ENCODE peak calls at places on chromosome 9, in six cellular contexts. I is A549, T is H9, J is PC-9, Q is IMR-90, D is neural progenitor cell. U is an unnamed sample.

GRCh38 chr9:4640027-4640426 is 22.1 kb upstream of the PLPP6 start:
- DNase-seq in J (no peak), T (no peak), I (peak), Q (no peak), D (peak), U (no peak)

GRCh38 chr9:114339130-114339908 is 9.7 kb downstream of the ORM2 start:
- DNase-seq in I (peak), J (no peak), T (peak), Q (peak), D (peak), U (peak)

GRCh38 chr9:130137870-130138653 is 34.1 kb upstream of the NCS1 start:
- DNase-seq in I (peak), Q (peak), D (peak), J (no peak), T (peak), U (peak)

GRCh38 chr9:124149992-124150391 is 107.8 kb upstream of the NEK6 start:
- DNase-seq in T (no peak), D (peak), J (no peak), Q (peak), I (no peak), U (no peak)

GRCh38 chr9:1960696-1961095 is 54.5 kb upstream of the SMARCA2 start:
- DNase-seq in I (no peak), D (no peak), T (no peak), J (no peak), Q (no peak), U (no peak)

GRCh38 chr9:81071108-81071507 is 618.2 kb downstream of the TLE1 start:
- DNase-seq in T (no peak), Q (no peak), J (no peak), I (no peak), D (no peak), U (no peak)

GRCh38 chr9:134992755-134993124 is 75.0 kb upstream of the FCN1 start:
- DNase-seq in Q (no peak), I (no peak), T (no peak), D (no peak), J (no peak), U (no peak)

GRCh38 chr9:7103382-7104170 is 345.8 kb downstream of the KDM4C start:
- DNase-seq in Q (peak), I (peak), T (no peak), J (no peak), D (peak), U (no peak)

GRCh38 chr9:137759649-137760321 is 117.8 kb upstream of the CACNA1B start:
- DNase-seq in Q (no peak), J (no peak), I (no peak), T (no peak), D (peak), U (no peak)

GRCh38 chr9:74772126-74772525 is 115.6 kb downstream of the TRPM6 start:
- DNase-seq in D (no peak), T (no peak), J (no peak), Q (no peak), I (no peak), U (no peak)

GRCh38 chr9:123338710-123339665 is 17.0 kb upstream of the CRB2 start:
- DNase-seq in D (no peak), J (no peak), I (no peak), Q (no peak), T (no peak), U (no peak)

GRCh38 chr9:28915256-28915930 is 1342.1 kb upstream of the C9orf72 start:
- DNase-seq in D (no peak), J (peak), I (peak), T (no peak), Q (no peak), U (no peak)

GRCh38 chr9:133792721-133793470 is 54.7 kb upstream of the SARDH start:
- DNase-seq in D (peak), Q (peak), I (peak), T (peak), J (peak), U (peak)

GRCh38 chr9:134635431-134636141 is 6.0 kb upstream of the COL5A1 start:
- DNase-seq in I (no peak), J (no peak), D (no peak), Q (no peak), T (no peak), U (no peak)

GRCh38 chr9:82436480-82436879 is 447.9 kb downstream of the SPATA31D1 start:
- DNase-seq in D (no peak), J (no peak), T (no peak), Q (peak), I (no peak), U (no peak)

GRCh38 chr9:117473293-117473692 is 58.4 kb upstream of the ASTN2 start:
- DNase-seq in D (no peak), J (no peak), T (no peak), I (no peak), Q (no peak), U (no peak)

GRCh38 chr9:21656776-21657637 is 145.4 kb upstream of the MTAP start:
- DNase-seq in Q (peak), J (no peak), T (no peak), I (no peak), D (no peak), U (no peak)

DNA sequence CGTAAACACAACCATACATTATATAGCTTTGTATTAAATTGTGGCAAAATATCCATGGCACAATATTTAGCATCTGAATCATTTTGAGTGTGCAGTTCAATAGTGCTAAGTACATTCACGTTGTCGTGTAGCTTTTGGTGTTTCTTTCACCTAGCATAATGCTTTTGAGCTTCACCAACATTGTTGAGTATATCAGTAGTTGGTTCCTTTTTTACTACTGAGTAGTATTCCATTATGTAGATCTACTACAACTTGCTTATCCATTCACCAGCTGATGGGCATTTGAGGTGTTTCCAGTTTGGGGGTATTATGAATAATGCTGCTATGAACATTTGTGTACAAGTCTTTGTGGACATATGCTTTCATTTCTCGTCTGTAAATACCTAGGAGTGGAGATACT is 27.3 kb upstream of the CTNNAL1 start:
- DNase-seq in T (no peak), Q (no peak), J (no peak), I (no peak), D (no peak), U (no peak)
- H3K4me2 ChIP-seq in T (no peak), Q (no peak), J (no peak), I (no peak), D (no peak), U (no peak)

DNA sequence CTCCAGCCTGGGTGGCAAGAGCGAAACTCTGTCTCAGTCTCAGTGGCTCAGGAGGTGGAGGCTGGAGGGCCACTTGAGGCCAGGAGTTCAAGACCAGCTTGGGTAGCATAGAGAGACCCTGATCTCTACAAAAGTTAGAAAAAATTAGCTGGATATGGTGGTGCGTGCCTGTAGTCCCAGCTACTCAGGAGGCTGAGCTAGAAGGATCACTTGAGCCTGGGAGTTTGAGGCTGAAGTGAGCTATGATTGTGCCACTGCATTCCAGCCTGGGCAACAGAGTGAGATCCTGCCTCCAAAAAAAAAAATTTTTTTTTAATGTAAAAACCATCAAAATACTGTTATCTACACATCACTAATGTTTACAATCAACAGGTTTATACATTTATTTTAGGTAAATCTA is 24.6 kb downstream of the DENND4C start:
- DNase-seq in Q (no peak), I (no peak), D (no peak), T (no peak), J (no peak), U (no peak)
- H3K4me2 ChIP-seq in Q (no peak), I (no peak), D (no peak), T (no peak), J (no peak), U (no peak)

DNA sequence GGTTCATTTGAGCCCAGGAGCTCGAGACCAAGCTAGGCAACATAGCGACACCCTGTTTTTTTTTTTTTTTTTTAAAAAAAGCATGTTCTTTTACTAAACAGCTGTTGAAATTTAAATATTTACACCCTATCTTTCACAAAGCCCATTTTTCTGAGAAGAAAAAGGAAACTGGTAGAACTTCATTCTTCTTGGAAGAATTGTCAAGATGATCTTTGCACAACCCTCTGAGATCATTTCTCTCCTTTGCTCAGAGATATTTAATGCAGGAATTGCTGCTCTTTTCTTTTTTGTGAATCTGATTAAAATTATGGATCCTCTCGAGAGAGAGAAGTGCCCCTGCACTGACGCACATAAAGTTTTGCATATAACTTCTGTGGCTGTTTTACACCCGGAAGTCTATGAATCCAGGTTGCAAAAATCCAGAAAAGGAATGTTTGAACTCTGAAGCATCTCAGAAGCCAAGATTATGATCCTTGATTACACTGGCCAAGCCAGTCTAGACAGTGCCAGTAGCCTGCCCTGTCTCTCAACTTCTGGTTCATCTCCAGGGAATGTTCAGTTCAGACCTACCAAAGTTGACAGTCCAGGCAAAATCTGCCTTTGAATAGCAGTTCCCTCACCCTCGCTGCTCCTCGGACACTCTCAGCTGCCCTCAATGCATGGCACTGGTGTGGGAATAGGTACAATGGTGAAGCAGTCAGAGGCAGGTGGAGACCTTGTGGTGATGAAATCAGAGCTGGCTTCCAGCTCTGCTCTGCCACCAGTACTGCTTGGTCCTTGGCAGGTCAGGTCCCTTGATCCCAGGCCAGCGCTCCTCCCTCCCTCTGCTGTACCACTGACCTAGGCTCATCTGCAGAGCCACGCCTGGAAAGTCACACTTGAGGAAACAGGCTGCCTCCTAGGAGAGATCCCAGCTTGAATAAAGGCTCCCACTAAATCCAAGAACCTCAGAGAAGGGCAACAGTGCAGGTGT is 13.3 kb upstream of the SLC31A2 start:
- DNase-seq in Q (no peak), T (no peak), D (no peak), J (peak), I (no peak), U (no peak)
- H3K4me2 ChIP-seq in Q (no peak), T (no peak), D (no peak), J (peak), I (no peak), U (no peak)

DNA sequence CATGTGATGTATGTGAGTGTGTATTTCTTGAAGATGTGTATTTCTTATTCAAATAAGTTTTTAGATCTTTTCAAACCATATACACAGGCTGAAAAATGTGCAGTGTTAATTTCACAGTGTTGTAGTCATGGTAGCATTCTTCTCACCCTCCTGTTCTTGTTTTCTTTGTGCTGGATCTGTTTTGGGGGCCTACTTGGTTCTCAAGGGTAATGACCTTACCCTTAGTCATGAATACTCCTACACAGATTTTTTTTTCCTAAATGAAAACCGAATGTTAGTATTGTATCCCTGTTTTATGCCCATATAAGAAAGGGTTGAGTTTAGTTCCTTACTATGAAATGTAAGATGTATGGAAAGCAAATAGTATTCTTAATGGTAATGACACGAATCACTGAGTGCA is 88.0 kb downstream of the SLC44A1 start:
- DNase-seq in Q (peak), J (no peak), T (no peak), I (no peak), D (no peak), U (no peak)
- H3K4me2 ChIP-seq in Q (no peak), J (no peak), T (no peak), I (no peak), D (no peak), U (no peak)

U was measured in H1.